ENCODE peak calls at places on chromosomes 3 and 15, in five cellular contexts. J is cardiac fibroblast, A is osteocyte, Y is upper lobe of left lung, D is lower lobe of right lung. V is an unnamed sample.
A peak's percentile ranks its signal among the peaks of the same experiment; 100 is the strongest.

GRCh38 chr3:31762888-31763351 is 218.1 kb downstream of the OSBPL10 start:
- DNase-seq in J (no peak), A (no peak), Y (no peak), D (no peak), V (no peak)

GRCh38 chr3:150469031-150469930 is 61.2 kb downstream of the TSC22D2 start:
- DNase-seq in J (peak; percentile 92), A (no peak), Y (peak; percentile 50), D (no peak), V (no peak)

GRCh38 chr3:7630925-7631324 is 770.0 kb downstream of the GRM7 start:
- DNase-seq in J (peak; percentile 71), A (no peak), Y (no peak), D (peak; percentile 48), V (peak; percentile 43)

GRCh38 chr3:97810779-97811390 is 10.9 kb upstream of the CRYBG3 start:
- DNase-seq in J (no peak), A (no peak), Y (no peak), D (no peak), V (no peak)

GRCh38 chr15:101675015-101675414 is 22.8 kb upstream of the TM2D3 start:
- DNase-seq in J (peak; percentile 49), A (no peak), Y (no peak), D (no peak), V (no peak)

GRCh38 chr3:95894820-95895219 is 919.6 kb upstream of the EPHA6 start:
- DNase-seq in J (no peak), A (no peak), Y (no peak), D (no peak), V (no peak)

GRCh38 chr3:178966299-178967183 is 105.1 kb downstream of the ZMAT3 start:
- DNase-seq in J (peak; percentile 61), A (no peak), Y (no peak), D (no peak), V (no peak)

GRCh38 chr3:44729384-44729910 is at the start of gene ZNF501:
- DNase-seq in J (peak; percentile 95), A (peak; percentile 87), Y (peak; percentile 99), D (peak; percentile 97), V (peak; percentile 54)

GRCh38 chr3:117016359-117016758 is 306.8 kb downstream of the TUSC7 start:
- DNase-seq in J (no peak), A (no peak), Y (no peak), D (no peak), V (no peak)

GRCh38 chr3:149599236-149599635 is 58.6 kb downstream of the WWTR1 start:
- DNase-seq in J (peak; percentile 77), A (no peak), Y (no peak), D (no peak), V (no peak)

GRCh38 chr3:169295126-169295525 is 368.4 kb downstream of the MECOM start:
- DNase-seq in J (peak; percentile 62), A (no peak), Y (no peak), D (no peak), V (no peak)

GRCh38 chr3:187739125-187739560 is 6.1 kb downstream of the BCL6 start:
- DNase-seq in J (no peak), A (no peak), Y (peak; percentile 77), D (no peak), V (no peak)

GRCh38 chr15:37134699-37135131 is 34.4 kb upstream of the MEIS2 start:
- DNase-seq in J (peak; percentile 63), A (no peak), Y (no peak), D (no peak), V (no peak)

GRCh38 chr15:37133619-37134018 is 33.3 kb upstream of the MEIS2 start:
- DNase-seq in J (peak; percentile 68), A (no peak), Y (no peak), D (no peak), V (no peak)

GRCh38 chr15:37134244-37134643 is 33.9 kb upstream of the MEIS2 start:
- DNase-seq in J (no peak), A (no peak), Y (no peak), D (no peak), V (no peak)

GRCh38 chr15:37136666-37137065 is 36.3 kb upstream of the MEIS2 start:
- DNase-seq in J (no peak), A (no peak), Y (no peak), D (no peak), V (no peak)

GRCh38 chr15:37135225-37135624 is 34.9 kb upstream of the MEIS2 start:
- DNase-seq in J (no peak), A (no peak), Y (no peak), D (no peak), V (no peak)
- TF ChIP-seq CTCF in J (peak; percentile 50), A (no peak), Y (no peak), D (peak; percentile 22), V (peak; percentile 44)

GRCh38 chr3:23474580-23475357 is 271.6 kb downstream of the UBE2E2 start:
- DNase-seq in J (no peak), A (no peak), Y (no peak), D (no peak), V (no peak)
- TF ChIP-seq CTCF in J (no peak), A (no peak), Y (no peak), D (no peak), V (no peak)

DNA sequence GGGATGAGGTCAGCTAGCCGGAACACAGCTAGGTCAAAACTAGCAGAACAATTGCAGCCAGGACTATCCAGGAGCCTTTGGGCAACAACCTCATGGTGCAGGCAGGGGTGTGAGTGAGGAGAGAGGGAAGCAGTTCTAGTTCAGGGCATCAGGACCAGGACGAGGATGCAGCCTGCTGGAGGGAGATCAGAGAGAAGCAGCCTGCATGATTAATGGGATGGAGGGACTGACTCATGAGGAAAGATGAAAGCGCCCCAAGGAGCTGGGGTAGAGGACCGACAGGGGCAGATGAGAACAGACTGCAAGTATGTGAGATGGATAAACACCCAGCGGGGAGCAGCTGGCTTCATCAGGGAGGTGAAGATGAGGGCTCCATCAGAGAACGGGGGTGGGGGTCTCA is 37.9 kb upstream of the LRTM1 start:
- DNase-seq in J (peak; percentile 30), A (no peak), Y (no peak), D (no peak), V (no peak)
- TF ChIP-seq CTCF in J (no peak), A (no peak), Y (no peak), D (no peak), V (no peak)

DNA sequence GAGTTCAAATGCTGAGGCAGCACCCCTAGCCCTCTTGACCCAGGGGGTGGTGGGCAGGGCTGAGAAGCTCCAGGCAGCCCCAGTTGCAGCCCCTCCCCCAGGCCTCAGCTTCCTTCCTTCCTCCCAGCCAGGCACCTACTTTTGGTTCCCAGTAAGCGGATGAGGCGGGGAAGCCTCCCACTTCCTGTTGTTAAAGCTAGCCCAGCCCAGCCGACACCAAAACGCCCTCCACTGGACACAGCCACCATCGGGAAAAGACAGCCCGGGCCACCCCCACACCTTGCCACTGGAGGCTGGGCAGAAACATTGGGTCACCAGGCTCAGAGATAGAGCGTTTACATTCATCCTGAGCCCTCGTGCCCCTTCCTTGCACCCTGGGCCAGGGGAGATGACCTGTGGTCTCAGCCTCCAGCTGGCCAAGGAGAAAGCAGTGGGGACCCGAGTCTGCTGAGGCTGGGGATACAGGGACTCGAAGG is 3.5 kb downstream of the DUSP7 start:
- DNase-seq in J (peak; percentile 86), A (peak; percentile 88), Y (no peak), D (peak; percentile 92), V (no peak)
- TF ChIP-seq CTCF in J (peak; percentile 57), A (peak; percentile 61), Y (peak; percentile 76), D (peak; percentile 58), V (no peak)

GRCh38 chr3:39398700-39399099 is 7.8 kb upstream of the RPSA start:
- DNase-seq in J (no peak), A (no peak), Y (no peak), D (no peak), V (no peak)
- TF ChIP-seq CTCF in J (no peak), A (no peak), Y (no peak), D (no peak), V (no peak)

DNA sequence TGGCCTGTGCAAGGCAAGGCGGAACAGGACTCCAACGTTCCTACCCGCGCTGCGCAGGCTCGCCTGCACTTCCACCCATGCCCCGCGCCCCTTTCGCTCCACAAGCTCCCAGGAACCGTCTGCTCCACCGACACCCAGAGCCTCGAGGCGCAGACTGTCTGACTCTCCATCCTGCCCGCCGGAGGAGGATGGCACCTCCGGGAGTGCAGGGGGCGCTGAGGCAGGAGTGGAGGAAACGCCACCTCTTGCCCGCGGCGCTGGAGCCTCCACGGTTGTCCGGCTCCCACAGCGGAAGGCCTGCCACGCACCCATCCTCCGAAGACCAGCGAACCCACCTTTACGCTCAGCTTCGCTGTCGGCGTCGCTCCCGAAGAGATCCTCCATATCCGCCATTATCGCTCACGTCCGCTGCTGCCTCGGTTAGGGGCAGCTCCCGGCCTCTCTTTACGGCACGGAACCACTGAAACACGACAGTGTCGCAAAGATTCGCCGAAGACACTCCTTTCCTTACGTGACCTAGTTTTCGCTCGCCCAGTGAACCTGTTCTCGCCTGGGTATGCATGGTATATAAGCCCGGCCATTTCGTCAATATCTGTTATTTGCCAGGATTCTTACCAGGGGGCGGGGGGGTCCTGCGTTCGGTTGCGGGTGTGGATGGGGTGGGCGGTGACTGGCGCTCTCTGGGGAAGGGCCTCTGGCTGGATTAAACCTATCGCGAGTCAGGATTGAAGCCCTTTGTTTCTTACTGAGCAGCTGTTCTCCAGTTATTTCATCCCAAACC is at the start of gene LEO1:
- DNase-seq in J (peak; percentile 99), A (peak; percentile 95), Y (peak; percentile 89), D (peak; percentile 92), V (peak; percentile 85)
- TF ChIP-seq CTCF in J (peak; percentile 56), A (peak; percentile 61), Y (peak; percentile 39), D (peak; percentile 44), V (no peak)

GRCh38 chr15:43510230-43511011 is 7.0 kb upstream of the MAP1A start:
- DNase-seq in J (peak; percentile 99), A (peak; percentile 99), Y (peak; percentile 99), D (peak; percentile 99), V (peak; percentile 98)
- TF ChIP-seq CTCF in J (peak; percentile 38), A (peak; percentile 56), Y (peak; percentile 40), D (peak; percentile 18), V (no peak)

DNA sequence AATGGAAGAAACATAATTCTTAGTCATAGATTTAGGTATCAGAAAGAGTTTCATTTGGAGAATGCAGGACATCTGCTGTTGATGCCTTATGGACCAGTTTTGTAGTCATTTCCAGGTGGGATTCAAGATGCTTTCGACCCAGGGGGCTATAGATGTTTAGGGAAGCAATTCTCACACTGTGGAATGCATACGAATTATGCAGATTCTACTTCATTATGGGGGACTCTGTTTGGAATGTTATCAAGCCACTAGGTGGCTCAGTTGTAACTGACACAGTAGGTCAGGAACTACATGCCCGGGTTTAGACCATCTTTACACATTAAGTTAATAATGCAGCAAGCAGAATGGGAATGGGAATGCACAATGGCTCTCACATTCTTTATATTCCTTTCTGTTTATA is 1359.8 kb downstream of the ZPLD1 start:
- DNase-seq in J (no peak), A (no peak), Y (no peak), D (no peak), V (no peak)
- TF ChIP-seq CTCF in J (no peak), A (peak; percentile 30), Y (no peak), D (no peak), V (no peak)